ENCODE peak calls at places on chromosomes 12 and 14, in four cellular contexts. One of them, this sample, is unnamed.

GRCh38 chr14:53953828-53954550 is 2.6 kb downstream of the BMP4 start:
- DNase-seq in fibroblast of mammary gland: peak
- DNase-seq in left lung: peak
- DNase-seq in Calu3: peak
- DNase-seq in this sample: peak

GRCh38 chr12:61452076-61452475 is 808.1 kb upstream of the USP15 start:
- DNase-seq in fibroblast of mammary gland: no peak
- DNase-seq in left lung: no peak
- DNase-seq in Calu3: peak
- DNase-seq in this sample: no peak

GRCh38 chr12:30286345-30286926 is 409.2 kb downstream of the IPO8 start:
- DNase-seq in fibroblast of mammary gland: peak
- DNase-seq in left lung: no peak
- DNase-seq in Calu3: peak
- DNase-seq in this sample: peak

GRCh38 chr12:72872488-72872887 is 600.3 kb downstream of the TRHDE start:
- DNase-seq in fibroblast of mammary gland: no peak
- DNase-seq in left lung: no peak
- DNase-seq in Calu3: no peak
- DNase-seq in this sample: no peak

GRCh38 chr12:107402041-107403022 is 283.3 kb upstream of the PWP1 start:
- DNase-seq in fibroblast of mammary gland: peak
- DNase-seq in left lung: no peak
- DNase-seq in Calu3: peak
- DNase-seq in this sample: peak

GRCh38 chr12:10293570-10294227 is 14.0 kb upstream of the KLRD1 start:
- DNase-seq in fibroblast of mammary gland: no peak
- DNase-seq in left lung: no peak
- DNase-seq in Calu3: no peak
- DNase-seq in this sample: no peak

GRCh38 chr12:117472983-117473382 is 111.6 kb upstream of the NOS1 start:
- DNase-seq in fibroblast of mammary gland: no peak
- DNase-seq in left lung: no peak
- DNase-seq in Calu3: peak
- DNase-seq in this sample: peak

GRCh38 chr12:87368259-87368658 is 660.9 kb downstream of the C12orf50 start:
- DNase-seq in fibroblast of mammary gland: no peak
- DNase-seq in left lung: no peak
- DNase-seq in Calu3: no peak
- DNase-seq in this sample: no peak

GRCh38 chr12:6452908-6453630 is 1.2 kb downstream of the TAPBPL start:
- DNase-seq in fibroblast of mammary gland: no peak
- DNase-seq in left lung: no peak
- DNase-seq in Calu3: no peak
- DNase-seq in this sample: no peak

GRCh38 chr12:25553083-25553482 is at the start of gene LMNTD1:
- DNase-seq in fibroblast of mammary gland: peak
- DNase-seq in left lung: no peak
- DNase-seq in Calu3: no peak
- DNase-seq in this sample: peak

GRCh38 chr12:76455582-76456345 is 103.8 kb downstream of the OSBPL8 start:
- DNase-seq in fibroblast of mammary gland: peak
- DNase-seq in left lung: no peak
- DNase-seq in Calu3: peak
- DNase-seq in this sample: peak

GRCh38 chr12:54521291-54522062 is 23.9 kb downstream of the NCKAP1L start:
- DNase-seq in fibroblast of mammary gland: no peak
- DNase-seq in left lung: no peak
- DNase-seq in Calu3: no peak
- DNase-seq in this sample: no peak

GRCh38 chr14:91164676-91165075 is 50.8 kb downstream of the DGLUCY start:
- DNase-seq in fibroblast of mammary gland: no peak
- DNase-seq in left lung: peak
- DNase-seq in Calu3: no peak
- DNase-seq in this sample: peak

GRCh38 chr12:95608252-95609033 is 57.2 kb upstream of the USP44 start:
- DNase-seq in fibroblast of mammary gland: peak
- DNase-seq in left lung: peak
- DNase-seq in Calu3: peak
- DNase-seq in this sample: peak

GRCh38 chr12:79409562-79409961 is 281.2 kb downstream of the PAWR start:
- DNase-seq in fibroblast of mammary gland: peak
- DNase-seq in left lung: no peak
- DNase-seq in Calu3: no peak
- DNase-seq in this sample: peak

GRCh38 chr12:55619352-55620138 is 17.1 kb upstream of the OR10P1 start:
- DNase-seq in fibroblast of mammary gland: peak
- DNase-seq in left lung: no peak
- DNase-seq in Calu3: peak
- DNase-seq in this sample: peak

GRCh38 chr12:5138845-5139244 is 95.2 kb downstream of the KCNA5 start:
- DNase-seq in fibroblast of mammary gland: no peak
- DNase-seq in left lung: no peak
- DNase-seq in Calu3: no peak
- DNase-seq in this sample: no peak

GRCh38 chr14:104286086-104286485 is 147.7 kb downstream of the KIF26A start:
- DNase-seq in fibroblast of mammary gland: no peak
- DNase-seq in left lung: no peak
- DNase-seq in Calu3: no peak
- DNase-seq in this sample: no peak

GRCh38 chr12:57738661-57739237 is at the start of gene AGAP2:
- DNase-seq in fibroblast of mammary gland: no peak
- DNase-seq in left lung: no peak
- DNase-seq in Calu3: no peak
- DNase-seq in this sample: no peak

GRCh38 chr14:59754256-59754655 is 116.3 kb downstream of the RTN1 start:
- DNase-seq in fibroblast of mammary gland: peak
- DNase-seq in left lung: no peak
- DNase-seq in Calu3: no peak
- DNase-seq in this sample: no peak

GRCh38 chr12:57460457-57461325 is 1.1 kb downstream of the GLI1 start:
- DNase-seq in fibroblast of mammary gland: no peak
- DNase-seq in left lung: no peak
- DNase-seq in Calu3: no peak
- DNase-seq in this sample: no peak

GRCh38 chr14:36514278-36515104 is 5.5 kb downstream of the NKX2-1 start:
- DNase-seq in fibroblast of mammary gland: no peak
- DNase-seq in left lung: peak
- DNase-seq in Calu3: no peak
- DNase-seq in this sample: no peak

GRCh38 chr12:57086951-57087688 is 1.8 kb upstream of the NAB2 start:
- DNase-seq in fibroblast of mammary gland: peak
- DNase-seq in left lung: peak
- DNase-seq in Calu3: peak
- DNase-seq in this sample: peak

GRCh38 chr14:90580381-90581335 is 183.8 kb downstream of the CALM1 start:
- DNase-seq in fibroblast of mammary gland: no peak
- DNase-seq in left lung: peak
- DNase-seq in Calu3: no peak
- DNase-seq in this sample: no peak

GRCh38 chr12:57864382-57864781 is 17.9 kb upstream of the CTDSP2 start:
- DNase-seq in fibroblast of mammary gland: no peak
- DNase-seq in left lung: no peak
- DNase-seq in Calu3: no peak
- DNase-seq in this sample: no peak

GRCh38 chr12:116506697-116507064 is 52.5 kb upstream of the MAP1LC3B2 start:
- DNase-seq in fibroblast of mammary gland: no peak
- DNase-seq in left lung: no peak
- DNase-seq in Calu3: no peak
- DNase-seq in this sample: no peak

GRCh38 chr14:103854822-103855733 is 7.7 kb upstream of the PPP1R13B start:
- DNase-seq in fibroblast of mammary gland: no peak
- DNase-seq in left lung: peak
- DNase-seq in Calu3: no peak
- DNase-seq in this sample: peak

GRCh38 chr12:128729628-128730121 is 94.1 kb downstream of the SLC15A4 start:
- DNase-seq in fibroblast of mammary gland: peak
- DNase-seq in left lung: no peak
- DNase-seq in Calu3: peak
- DNase-seq in this sample: peak

GRCh38 chr12:16844875-16845274 is 238.9 kb upstream of the LMO3 start:
- DNase-seq in fibroblast of mammary gland: no peak
- DNase-seq in left lung: no peak
- DNase-seq in Calu3: no peak
- DNase-seq in this sample: peak

GRCh38 chr12:88035907-88036289 is 6.7 kb upstream of the C12orf50 start:
- DNase-seq in fibroblast of mammary gland: no peak
- DNase-seq in left lung: no peak
- DNase-seq in Calu3: peak
- DNase-seq in this sample: peak

GRCh38 chr14:88877192-88877591 is 52.7 kb downstream of the TTC8 start:
- DNase-seq in fibroblast of mammary gland: no peak
- DNase-seq in left lung: no peak
- DNase-seq in Calu3: no peak
- DNase-seq in this sample: no peak

GRCh38 chr12:106305376-106305775 is 2.8 kb downstream of the TCP11L2 start:
- DNase-seq in fibroblast of mammary gland: no peak
- DNase-seq in left lung: no peak
- DNase-seq in Calu3: no peak
- DNase-seq in this sample: peak

GRCh38 chr12:13362260-13362841 is 165.8 kb downstream of the EMP1 start:
- DNase-seq in fibroblast of mammary gland: peak
- DNase-seq in left lung: peak
- DNase-seq in Calu3: peak
- DNase-seq in this sample: peak

GRCh38 chr12:54431911-54432814 is 13.1 kb upstream of the ITGA5 start:
- DNase-seq in fibroblast of mammary gland: peak
- DNase-seq in left lung: peak
- DNase-seq in Calu3: peak
- DNase-seq in this sample: peak

GRCh38 chr12:82682326-82682725 is 4.4 kb upstream of the TMTC2 start:
- DNase-seq in fibroblast of mammary gland: no peak
- DNase-seq in left lung: no peak
- DNase-seq in Calu3: peak
- DNase-seq in this sample: no peak

GRCh38 chr14:72892103-72892878 is 1.6 kb downstream of the DPF3 start:
- DNase-seq in fibroblast of mammary gland: peak
- DNase-seq in left lung: no peak
- DNase-seq in Calu3: peak
- DNase-seq in this sample: no peak
- TF ChIP-seq CTCF in fibroblast of mammary gland: no peak
- TF ChIP-seq CTCF in left lung: no peak
- TF ChIP-seq CTCF in Calu3: no peak
- TF ChIP-seq CTCF in this sample: no peak

GRCh38 chr14:62604524-62604923 is 440.7 kb downstream of the KCNH5 start:
- DNase-seq in fibroblast of mammary gland: no peak
- DNase-seq in left lung: no peak
- DNase-seq in Calu3: no peak
- DNase-seq in this sample: no peak

GRCh38 chr14:62602712-62603111 is 442.5 kb downstream of the KCNH5 start:
- DNase-seq in fibroblast of mammary gland: no peak
- DNase-seq in left lung: no peak
- DNase-seq in Calu3: no peak
- DNase-seq in this sample: no peak

GRCh38 chr14:62597143-62597542 is 448.1 kb downstream of the KCNH5 start:
- DNase-seq in fibroblast of mammary gland: no peak
- DNase-seq in left lung: no peak
- DNase-seq in Calu3: no peak
- DNase-seq in this sample: no peak

DNA sequence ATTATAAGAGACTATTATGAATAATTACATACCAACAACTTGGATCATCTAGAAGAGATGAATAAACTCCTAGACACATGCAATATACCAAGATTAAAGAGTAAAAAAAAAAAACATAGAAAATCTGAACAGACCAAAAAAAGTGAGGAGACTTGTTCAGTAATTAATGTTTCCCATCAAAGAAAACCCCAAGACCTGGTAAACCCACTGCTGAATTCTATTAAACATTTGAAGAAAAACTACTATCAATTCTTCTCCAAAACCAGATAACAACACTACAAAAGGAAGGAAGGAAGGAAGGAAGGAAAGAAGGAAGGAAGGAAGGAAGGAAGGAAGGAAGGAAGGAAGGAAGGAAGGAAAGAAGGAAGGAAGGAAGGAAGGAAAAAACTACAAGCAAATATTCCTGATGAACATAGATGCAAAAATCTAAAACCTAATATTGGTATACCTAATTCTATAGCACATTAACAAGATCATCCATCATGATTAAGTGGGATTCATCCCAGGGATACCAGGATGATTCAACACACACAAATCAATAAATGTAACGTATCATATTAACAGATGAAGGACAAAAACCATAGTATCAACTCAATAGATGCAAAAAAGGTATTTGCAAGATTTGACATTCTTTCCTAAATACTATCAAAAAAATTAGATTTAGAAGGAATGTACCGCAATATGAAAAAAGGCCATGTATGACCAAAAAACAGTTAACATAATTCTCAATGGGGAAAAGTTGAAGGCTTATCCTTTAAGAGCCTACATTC is 445.5 kb downstream of the KCNH5 start:
- DNase-seq in fibroblast of mammary gland: no peak
- DNase-seq in left lung: no peak
- DNase-seq in Calu3: no peak
- DNase-seq in this sample: no peak
- TF ChIP-seq CTCF in fibroblast of mammary gland: no peak
- TF ChIP-seq CTCF in left lung: no peak
- TF ChIP-seq CTCF in Calu3: no peak
- TF ChIP-seq CTCF in this sample: no peak

GRCh38 chr12:41407240-41407799 is 219.2 kb downstream of the PDZRN4 start:
- DNase-seq in fibroblast of mammary gland: no peak
- DNase-seq in left lung: no peak
- DNase-seq in Calu3: no peak
- DNase-seq in this sample: no peak

DNA sequence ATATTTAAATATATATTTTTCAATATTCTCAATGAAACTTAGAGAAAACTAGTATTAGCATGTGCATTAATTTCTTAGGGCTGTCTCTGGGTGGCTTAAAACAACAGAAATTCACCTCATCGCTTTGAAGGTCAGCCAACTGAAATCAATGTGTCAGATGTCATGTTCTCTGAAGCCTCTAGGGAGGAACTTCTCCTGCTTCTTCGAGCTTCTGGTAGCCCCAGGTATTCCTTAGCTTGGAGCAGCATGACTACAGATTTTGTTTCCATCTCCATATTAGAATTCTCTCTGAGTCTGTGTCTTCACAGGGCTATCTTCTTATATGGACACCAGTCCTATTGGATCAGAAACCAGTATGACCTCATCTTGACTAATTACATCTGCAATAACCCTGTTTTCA is 221.5 kb downstream of the PDZRN4 start:
- DNase-seq in fibroblast of mammary gland: no peak
- DNase-seq in left lung: no peak
- DNase-seq in Calu3: no peak
- DNase-seq in this sample: no peak
- TF ChIP-seq CTCF in fibroblast of mammary gland: no peak
- TF ChIP-seq CTCF in left lung: no peak
- TF ChIP-seq CTCF in Calu3: no peak
- TF ChIP-seq CTCF in this sample: no peak

GRCh38 chr12:67223225-67223624 is 45.9 kb upstream of the CAND1 start:
- DNase-seq in fibroblast of mammary gland: no peak
- DNase-seq in left lung: no peak
- DNase-seq in Calu3: no peak
- DNase-seq in this sample: no peak

GRCh38 chr12:67222302-67222701 is 46.9 kb upstream of the CAND1 start:
- DNase-seq in fibroblast of mammary gland: peak
- DNase-seq in left lung: no peak
- DNase-seq in Calu3: peak
- DNase-seq in this sample: peak

GRCh38 chr12:67217647-67218046 is 51.5 kb upstream of the CAND1 start:
- DNase-seq in fibroblast of mammary gland: no peak
- DNase-seq in left lung: no peak
- DNase-seq in Calu3: no peak
- DNase-seq in this sample: no peak

GRCh38 chr12:67220065-67220464 is 49.1 kb upstream of the CAND1 start:
- DNase-seq in fibroblast of mammary gland: peak
- DNase-seq in left lung: no peak
- DNase-seq in Calu3: peak
- DNase-seq in this sample: peak
- TF ChIP-seq CTCF in fibroblast of mammary gland: peak
- TF ChIP-seq CTCF in left lung: no peak
- TF ChIP-seq CTCF in Calu3: peak
- TF ChIP-seq CTCF in this sample: peak

This sample was measured in MCF 10A.